ENCODE peak calls at places on chromosomes 13 and 19, in five cellular contexts. Y, Z, V, S and X are unnamed samples.

GRCh38 chr13:90750957-90751356 is 596.5 kb upstream of the MIR17HG start:
- DNase-seq in S (no peak), Z (no peak), V (no peak), Y (no peak), X (no peak)

GRCh38 chr19:8910775-8911414 is 78.7 kb downstream of the MBD3L1 start:
- DNase-seq in S (no peak), Z (no peak), Y (no peak), V (no peak), X (no peak)

GRCh38 chr13:39586142-39586541 is 16.9 kb downstream of the LHFPL6 start:
- DNase-seq in Z (no peak), S (no peak), V (no peak), Y (no peak), X (no peak)

GRCh38 chr19:7098096-7098495 is 28.6 kb downstream of the ZNF557 start:
- DNase-seq in S (no peak), Z (no peak), V (no peak), Y (no peak), X (no peak)

GRCh38 chr13:98353750-98354149 is 176.7 kb upstream of the RNF113B start:
- DNase-seq in S (no peak), Z (peak; percentile 13), V (peak; percentile 62), Y (no peak), X (no peak)

GRCh38 chr13:114229486-114229885 is 5.2 kb upstream of the CDC16 start:
- DNase-seq in Z (no peak), S (no peak), V (no peak), Y (no peak), X (no peak)

GRCh38 chr13:110134801-110135200 is 172.2 kb downstream of the COL4A1 start:
- DNase-seq in V (peak; percentile 86), S (no peak), Y (peak; percentile 82), Z (no peak), X (no peak)

GRCh38 chr13:112971288-112971643 is 2.3 kb downstream of the MCF2L start:
- DNase-seq in V (no peak), Z (no peak), Y (no peak), S (no peak), X (no peak)

GRCh38 chr19:51810228-51810627 is 15.3 kb downstream of the FPR3 start:
- DNase-seq in Z (no peak), Y (no peak), V (no peak), S (no peak), X (no peak)

GRCh38 chr13:111537843-111538499 is 217.5 kb downstream of the TEX29 start:
- DNase-seq in Y (no peak), Z (no peak), S (no peak), V (no peak), X (no peak)

GRCh38 chr19:6678690-6679109 is 8.7 kb upstream of the TNFSF14 start:
- DNase-seq in Y (no peak), V (peak; percentile 4), S (no peak), Z (no peak), X (no peak)

GRCh38 chr19:51441410-51442390 is 16.6 kb downstream of the SIGLEC8 start:
- DNase-seq in Y (no peak), V (no peak), S (no peak), Z (no peak), X (no peak)

GRCh38 chr13:51222510-51223283 is 499 bp downstream of the FAM124A start:
- DNase-seq in S (no peak), Z (no peak), Y (peak; percentile 69), V (peak; percentile 20), X (peak; percentile 58)

GRCh38 chr19:52742516-52742915 is 7.7 kb upstream of the ZNF611 start:
- DNase-seq in V (no peak), Z (no peak), Y (no peak), S (no peak), X (no peak)

GRCh38 chr19:10228925-10229324 is 2.2 kb downstream of the S1PR2 start:
- DNase-seq in V (peak; percentile 53), Z (peak; percentile 41), Y (peak; percentile 80), S (no peak), X (no peak)

GRCh38 chr19:55080915-55081772 is 5.5 kb downstream of the EPS8L1 start:
- DNase-seq in Y (peak; percentile 94), S (peak; percentile 92), V (peak; percentile 81), Z (peak; percentile 44), X (no peak)

GRCh38 chr13:32850311-32851052 is 165.7 kb upstream of the KL start:
- DNase-seq in S (no peak), V (no peak), Z (no peak), Y (no peak), X (no peak)

GRCh38 chr19:32296694-32297093 is 48.7 kb upstream of the ZNF507 start:
- DNase-seq in S (no peak), Z (no peak), Y (no peak), V (no peak), X (no peak)

GRCh38 chr13:44493213-44493812 is 82.8 kb downstream of the TSC22D1 start:
- DNase-seq in Y (no peak), V (no peak), Z (no peak), S (no peak), X (no peak)

GRCh38 chr13:44484562-44485164 is 91.5 kb downstream of the TSC22D1 start:
- DNase-seq in Z (no peak), V (no peak), Y (no peak), S (no peak), X (no peak)

GRCh38 chr13:44487989-44488388 is 88.1 kb downstream of the TSC22D1 start:
- DNase-seq in Y (no peak), V (no peak), Z (no peak), S (no peak), X (no peak)

GRCh38 chr13:44489751-44490150 is 86.4 kb downstream of the TSC22D1 start:
- DNase-seq in Z (no peak), Y (no peak), S (no peak), V (no peak), X (no peak)
- H2BK15ac ChIP-seq in Z (no peak overlapping the region), Y (no peak overlapping the region), S (no peak overlapping the region), V (no peak overlapping the region), X (no peak overlapping the region)

GRCh38 chr19:57687363-57688010 is 5.7 kb downstream of the ZNF551 start:
- DNase-seq in V (no peak), S (no peak), Z (no peak), Y (peak; percentile 34), X (no peak)
- H3K4me3 ChIP-seq in V (no peak overlapping the region), S (peak overlapping the region; percentile 15), Z (no peak overlapping the region), Y (peak overlapping the region; percentile 20), X (no peak overlapping the region)

GRCh38 chr19:17861542-17862402 is 2.1 kb downstream of the RPL18A start:
- DNase-seq in Z (no peak), Y (no peak), V (no peak), S (no peak), X (no peak)
- H3K18ac ChIP-seq in Z (no peak overlapping the region), Y (no peak overlapping the region), V (no peak overlapping the region), S (no peak overlapping the region), X (no peak overlapping the region)

GRCh38 chr19:17215125-17215971 is at the start of gene USE1:
- DNase-seq in Y (peak; percentile 97), V (peak; percentile 92), Z (peak; percentile 86), S (peak; percentile 80), X (peak; percentile 81)
- H2BK15ac ChIP-seq in Y (no peak within 1 kb of the TSS), V (peak within 1 kb of the TSS; percentile 99), Z (peak within 1 kb of the TSS; percentile 83), S (peak within 1 kb of the TSS; percentile 96), X (peak within 1 kb of the TSS; percentile 86)

GRCh38 chr19:49497790-49498106 is 1.5 kb downstream of the RPS11 start:
- DNase-seq in Z (no peak), V (no peak), S (no peak), Y (no peak), X (no peak)
- H3K4me3 ChIP-seq in Z (no peak overlapping the region), V (no peak overlapping the region), S (peak overlapping the region; percentile 97), Y (no peak overlapping the region), X (peak overlapping the region; percentile 93)

GRCh38 chr19:41328157-41328817 is 18.3 kb downstream of the CCDC97 start:
- DNase-seq in S (no peak), Z (peak; percentile 71), V (peak; percentile 80), Y (no peak), X (no peak)

GRCh38 chr19:41325947-41326706 is 16.2 kb downstream of the CCDC97 start:
- DNase-seq in S (no peak), Z (peak; percentile 80), V (peak; percentile 84), Y (no peak), X (no peak)

GRCh38 chr19:41327076-41327475 is 17.1 kb downstream of the CCDC97 start:
- DNase-seq in V (peak; percentile 41), S (no peak), Y (no peak), Z (no peak), X (no peak)

GRCh38 chr19:41328818-41329220 is 18.8 kb downstream of the CCDC97 start:
- DNase-seq in Z (no peak), Y (no peak), V (no peak), S (no peak), X (no peak)

DNA sequence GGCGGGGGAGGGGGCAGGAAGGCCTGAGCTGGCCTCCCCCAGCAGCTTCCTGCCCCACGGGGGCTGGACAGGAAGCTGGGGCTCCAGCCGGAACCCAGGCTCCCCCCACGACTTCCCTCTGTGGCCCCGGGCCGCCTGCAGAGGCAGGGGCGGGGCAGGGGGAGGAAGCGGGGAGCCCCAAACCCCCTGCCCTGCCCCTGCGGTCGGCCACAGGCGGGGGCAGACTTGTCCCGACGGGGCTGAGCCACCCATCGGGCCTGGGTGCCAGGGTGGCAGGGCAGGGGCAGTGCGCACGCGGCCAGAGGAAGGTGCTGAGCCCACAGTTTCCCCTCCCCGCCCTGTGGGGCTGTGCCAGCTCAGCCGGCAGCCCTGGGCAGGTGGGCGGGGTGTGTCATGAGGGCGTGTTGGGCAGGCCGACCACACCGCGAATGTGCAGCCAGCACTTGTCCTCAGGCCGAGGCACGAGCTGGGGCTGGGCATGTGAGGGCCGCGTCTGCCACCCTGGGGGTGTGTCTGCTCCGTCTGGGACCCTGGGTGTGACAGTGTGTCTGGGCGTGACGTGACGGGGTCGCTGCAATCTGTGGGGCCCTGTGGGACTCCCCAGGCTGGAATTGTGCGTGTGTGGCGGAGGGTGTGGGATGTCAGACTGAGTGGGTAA is 17.7 kb downstream of the CCDC97 start:
- DNase-seq in Z (peak; percentile 49), Y (no peak), S (no peak), V (no peak), X (no peak)
- H3K18ac ChIP-seq in Z (peak overlapping the region; percentile 26), Y (peak overlapping the region; percentile 60), S (peak overlapping the region; percentile 93), V (peak overlapping the region; percentile 98), X (peak overlapping the region; percentile 90)

DNA sequence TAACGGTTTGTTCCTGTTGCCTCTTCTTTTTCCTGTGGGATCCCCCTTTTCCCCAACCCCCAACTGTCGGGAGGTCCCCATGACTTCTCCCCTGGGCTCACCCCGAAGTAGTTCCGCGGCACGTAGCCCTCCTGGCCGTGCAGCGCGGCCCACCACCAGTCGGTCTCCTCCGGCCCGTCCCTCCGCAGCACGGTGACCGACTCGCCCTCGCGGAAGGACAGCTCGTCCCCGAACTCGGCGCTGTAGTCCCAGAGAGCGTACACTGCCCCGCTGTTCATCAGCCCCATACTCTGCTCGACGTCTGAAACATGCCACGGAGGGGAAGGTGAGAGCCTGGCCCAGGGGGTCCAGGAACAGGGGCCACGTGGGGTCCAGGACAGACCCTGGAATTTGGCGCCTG is 12.1 kb upstream of the ERCC2 start:
- DNase-seq in S (no peak), Z (no peak), Y (no peak), V (no peak), X (no peak)
- H2BK15ac ChIP-seq in S (peak overlapping the region; percentile 61), Z (no peak overlapping the region), Y (no peak overlapping the region), V (peak overlapping the region; percentile 26), X (peak overlapping the region; percentile 85)